ENCODE peak calls at places on chromosomes 16 and 17, in four cellular contexts. Z is mesenteric fat pad, J is GM12891, E is HTR-8/SVneo. I is an unnamed sample.

GRCh38 chr16:89002851-89003830 is 26.1 kb upstream of the CBFA2T3 start:
- DNase-seq in Z (no peak), J (no peak), E (no peak), I (no peak)

GRCh38 chr16:57743458-57743857 is 7.9 kb downstream of the KATNB1 start:
- DNase-seq in Z (no peak), J (no peak), E (no peak), I (no peak)

GRCh38 chr17:27577124-27577761 is 53.7 kb upstream of the LGALS9 start:
- DNase-seq in Z (no peak), J (no peak), E (no peak), I (peak; percentile 66)

GRCh38 chr16:29909398-29909797 is 9.1 kb downstream of the ASPHD1 start:
- DNase-seq in Z (no peak), J (no peak), E (no peak), I (peak; percentile 59)

GRCh38 chr16:89057738-89058137 is 35.9 kb upstream of the ACSF3 start:
- DNase-seq in Z (no peak), J (no peak), E (no peak), I (no peak)

GRCh38 chr16:3173892-3174617 is 13.9 kb upstream of the OR1F1 start:
- DNase-seq in Z (no peak), J (peak; percentile 42), E (no peak), I (no peak)

GRCh38 chr16:16988963-16989362 is 481.8 kb downstream of the XYLT1 start:
- DNase-seq in Z (no peak), J (no peak), E (no peak), I (no peak)

GRCh38 chr16:2026461-2027023 is at the start of gene NHERF2:
- DNase-seq in Z (no peak), J (no peak), E (no peak), I (peak; percentile 31)

GRCh38 chr17:19311421-19312215 is 50.9 kb downstream of the B9D1 start:
- DNase-seq in Z (no peak), J (no peak), E (no peak), I (no peak)

GRCh38 chr16:11994187-11995119 is 17.9 kb downstream of the SNX29 start:
- DNase-seq in Z (no peak), J (no peak), E (no peak), I (no peak)

GRCh38 chr17:67574658-67575293 is 143.0 kb upstream of the NOL11 start:
- DNase-seq in Z (no peak), J (no peak), E (no peak), I (no peak)

GRCh38 chr17:50550661-50551432 is 3.9 kb downstream of the SPATA20 start:
- DNase-seq in Z (no peak), J (no peak), E (peak; percentile 83), I (peak; percentile 93)

GRCh38 chr16:87304951-87305350 is 12.2 kb downstream of the C16orf95 start:
- DNase-seq in Z (no peak), J (no peak), E (no peak), I (no peak)

GRCh38 chr16:49556252-49557069 is 182.9 kb downstream of the C16orf78 start:
- DNase-seq in Z (no peak), J (no peak), E (no peak), I (peak; percentile 76)

GRCh38 chr16:12498077-12498476 is 305.6 kb downstream of the CPPED1 start:
- DNase-seq in Z (no peak), J (no peak), E (no peak), I (no peak)

GRCh38 chr16:57530104-57530522 is 6.3 kb downstream of the CCDC102A start:
- DNase-seq in Z (peak; percentile 83), J (peak; percentile 73), E (peak; percentile 74), I (peak; percentile 78)

GRCh38 chr17:45073414-45074070 is 12.4 kb downstream of the NMT1 start:
- DNase-seq in Z (no peak), J (no peak), E (no peak), I (peak; percentile 94)

GRCh38 chr16:72938426-72939164 is 109.3 kb downstream of the ZFHX3 start:
- DNase-seq in Z (no peak), J (no peak), E (no peak), I (no peak)

GRCh38 chr17:41928693-41929251 is 1.6 kb upstream of the ODAD4 start:
- DNase-seq in Z (no peak), J (no peak), E (no peak), I (no peak)

GRCh38 chr16:86256995-86257394 is 253.3 kb upstream of the FOXF1 start:
- DNase-seq in Z (no peak), J (no peak), E (no peak), I (no peak)

GRCh38 chr16:20899503-20900298 is 457 bp downstream of the DCUN1D3 start:
- DNase-seq in Z (no peak), J (peak; percentile 23), E (no peak), I (no peak)

GRCh38 chr17:28385037-28385797 is 13.7 kb downstream of the SARM1 start:
- DNase-seq in Z (no peak), J (no peak), E (no peak), I (no peak)

GRCh38 chr17:49874911-49875310 is 27.0 kb upstream of the TAC4 start:
- DNase-seq in Z (no peak), J (no peak), E (no peak), I (no peak)

GRCh38 chr17:64387545-64388171 is 3.0 kb downstream of the PECAM1 start:
- DNase-seq in Z (peak; percentile 85), J (no peak), E (no peak), I (no peak)

GRCh38 chr16:89529097-89529496 is 20.9 kb downstream of the SPG7 start:
- DNase-seq in Z (no peak), J (no peak), E (no peak), I (no peak)

GRCh38 chr17:71975331-71975801 is 145.5 kb upstream of the SOX9 start:
- DNase-seq in Z (no peak), J (no peak), E (peak; percentile 37), I (no peak)

GRCh38 chr16:24514096-24514495 is 25.3 kb upstream of the RBBP6 start:
- DNase-seq in Z (no peak), J (no peak), E (no peak), I (no peak)

GRCh38 chr16:67543582-67543981 is 15.0 kb downstream of the RIPOR1 start:
- DNase-seq in Z (no peak), J (no peak), E (no peak), I (no peak)